ENCODE peak calls at places on chromosomes 4 and X, in six cellular contexts. G, D, R, Q, P and N are unnamed samples.
A peak's percentile ranks its signal among the peaks of the same experiment; 100 is the strongest.

GRCh38 chrX:77510007-77510406 is 62.8 kb downstream of the FGF16 start:
- DNase-seq in G (no peak), D (no peak), R (no peak), Q (peak; percentile 12), P (no peak), N (no peak)

GRCh38 chr4:55216871-55217635 is 91.7 kb upstream of the KDR start:
- DNase-seq in G (no peak), D (no peak), R (no peak), Q (no peak), P (no peak), N (no peak)

GRCh38 chr4:64829749-64830148 is 420.5 kb upstream of the TECRL start:
- DNase-seq in G (no peak), D (no peak), R (no peak), Q (no peak), P (no peak), N (no peak)

GRCh38 chrX:39431893-39432292 is 630.6 kb downstream of the MID1IP1 start:
- DNase-seq in G (no peak), D (no peak), R (no peak), Q (no peak), P (no peak), N (no peak)

GRCh38 chrX:112746812-112747630 is 67.3 kb upstream of the LHFPL1 start:
- DNase-seq in G (no peak), D (no peak), R (no peak), Q (peak; percentile 31), P (no peak), N (no peak)

GRCh38 chr4:153483432-153484418 is 17.6 kb downstream of the TMEM131L start:
- DNase-seq in G (no peak), D (no peak), R (no peak), Q (peak; percentile 47), P (no peak), N (no peak)

GRCh38 chr4:47705326-47705981 is 132.4 kb downstream of the CORIN start:
- DNase-seq in G (no peak), D (no peak), R (no peak), Q (peak; percentile 55), P (no peak), N (no peak)

GRCh38 chr4:13399257-13399656 is 84.9 kb downstream of the RAB28 start:
- DNase-seq in G (no peak), D (no peak), R (no peak), Q (peak; percentile 31), P (no peak), N (no peak)

GRCh38 chrX:103309860-103310591 is 764 bp downstream of the BEX2 start:
- DNase-seq in G (no peak), D (no peak), R (no peak), Q (no peak), P (peak; percentile 1), N (no peak)

GRCh38 chr4:150173854-150174398 is 95.7 kb downstream of the DCLK2 start:
- DNase-seq in G (no peak), D (no peak), R (no peak), Q (no peak), P (no peak), N (no peak)

GRCh38 chr4:16659694-16660093 is 238.8 kb downstream of the LDB2 start:
- DNase-seq in G (no peak), D (no peak), R (no peak), Q (no peak), P (no peak), N (no peak)
- H3K27ac ChIP-seq in G (no peak overlapping the region), D (no peak overlapping the region), R (no peak overlapping the region), Q (no peak overlapping the region), P (no peak overlapping the region), N (no peak overlapping the region)

GRCh38 chr4:179867300-179867878 is 2375.8 kb upstream of the TENM3 start:
- DNase-seq in G (peak; percentile 34), D (peak; percentile 8), R (no peak), Q (peak; percentile 57), P (no peak), N (peak; percentile 88)

GRCh38 chr4:179872751-179873150 is 2370.5 kb upstream of the TENM3 start:
- DNase-seq in G (no peak), D (no peak), R (no peak), Q (no peak), P (no peak), N (no peak)

DNA sequence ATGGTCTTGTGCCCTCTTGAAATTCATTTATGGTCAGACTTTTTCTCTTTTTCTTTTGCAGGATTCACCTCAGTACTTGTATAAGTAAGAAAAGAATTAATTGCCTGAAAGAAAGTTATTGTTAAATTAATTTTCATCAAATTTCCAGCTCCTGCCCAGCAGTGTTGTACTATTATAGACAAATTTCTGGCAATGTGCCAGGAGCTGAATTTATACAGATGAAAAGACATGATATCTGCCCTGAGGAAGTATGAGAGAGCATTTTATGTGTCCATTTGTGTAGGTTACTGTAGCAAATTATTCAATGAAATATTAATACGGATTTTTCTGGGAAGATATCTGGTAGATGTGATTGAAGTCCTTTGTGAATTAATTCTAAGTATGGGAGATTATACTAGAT is 2371.5 kb upstream of the TENM3 start:
- DNase-seq in G (no peak), D (no peak), R (no peak), Q (no peak), P (no peak), N (no peak)
- H3K4me1 ChIP-seq in G (no peaks in the 10 kb centered on the region), D (no peaks in the 10 kb centered on the region), R (no peaks in the 10 kb centered on the region), Q (no peaks in the 10 kb centered on the region), P (no peaks in the 10 kb centered on the region), N (no peaks in the 10 kb centered on the region)

DNA sequence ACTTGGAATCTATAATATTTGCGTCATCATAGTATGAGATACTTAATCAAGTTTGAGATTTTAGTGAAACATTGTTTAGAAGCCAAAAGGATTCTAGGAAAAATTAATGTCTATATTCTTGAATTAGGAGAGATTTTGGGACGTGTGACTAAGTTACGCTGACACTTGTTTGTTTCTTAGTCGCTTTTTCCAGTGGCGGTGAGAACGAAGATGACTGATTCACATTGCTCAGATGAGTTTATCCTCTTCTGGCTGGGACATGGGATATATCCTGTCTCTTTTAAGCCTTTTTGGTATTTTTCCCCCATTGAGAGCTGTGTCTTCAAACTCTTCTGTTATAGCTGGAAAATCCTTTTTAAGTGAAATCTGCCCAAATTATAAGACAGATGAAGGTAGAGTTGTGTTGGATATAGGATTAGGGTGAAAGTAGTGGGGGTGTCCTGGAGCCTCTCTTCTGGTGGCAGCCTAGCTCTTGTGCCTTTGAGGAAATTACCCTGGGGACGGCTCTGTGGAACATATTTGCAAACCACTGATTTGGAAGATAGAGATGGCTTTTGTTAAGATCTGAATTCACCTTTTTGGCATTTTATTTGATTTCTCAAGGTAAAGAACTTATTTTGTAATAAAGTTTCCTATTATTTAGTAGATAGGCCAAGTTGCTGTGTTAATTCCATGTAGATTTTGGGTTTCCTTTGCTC is 49.7 kb downstream of the HTT start:
- DNase-seq in G (no peak), D (no peak), R (no peak), Q (no peak), P (no peak), N (no peak)
- H3K27ac ChIP-seq in G (no peak overlapping the region), D (no peak overlapping the region), R (no peak overlapping the region), Q (no peak overlapping the region), P (no peak overlapping the region), N (no peak overlapping the region)

GRCh38 chrX:120144178-120144844 is 14.1 kb upstream of the RHOXF2 start:
- DNase-seq in G (no peak), D (peak; percentile 4), R (no peak), Q (no peak), P (no peak), N (no peak)
- H3K4me1 ChIP-seq in G (no peaks in the 10 kb centered on the region), D (no peaks in the 10 kb centered on the region), R (no peaks in the 10 kb centered on the region), Q (no peaks in the 10 kb centered on the region), P (peaks cover 7% of the 10 kb centered on the region), N (no peaks in the 10 kb centered on the region)

DNA sequence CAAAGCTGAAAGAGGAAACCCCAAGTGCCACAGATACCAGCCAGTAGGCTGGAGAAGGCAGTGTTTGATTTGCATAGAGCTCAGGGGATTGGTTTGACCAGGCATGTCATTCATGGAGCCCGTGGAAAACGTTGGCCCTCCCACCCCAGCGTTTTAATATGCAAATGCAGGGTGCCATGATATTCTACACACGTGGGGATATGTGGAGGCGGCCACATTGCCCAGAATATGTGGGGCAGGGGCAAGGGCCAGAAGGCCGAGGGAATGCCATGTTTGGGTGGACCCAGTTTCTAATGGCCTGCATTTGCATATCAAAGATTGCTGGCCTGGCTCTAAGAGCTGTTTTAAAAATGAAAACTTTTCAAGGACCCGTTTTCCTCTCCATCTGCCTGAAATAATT is 71.1 kb downstream of the MAP9 start:
- DNase-seq in G (no peak), D (no peak), R (no peak), Q (no peak), P (no peak), N (no peak)
- H3K27ac ChIP-seq in G (no peak overlapping the region), D (no peak overlapping the region), R (no peak overlapping the region), Q (no peak overlapping the region), P (no peak overlapping the region), N (no peak overlapping the region)

DNA sequence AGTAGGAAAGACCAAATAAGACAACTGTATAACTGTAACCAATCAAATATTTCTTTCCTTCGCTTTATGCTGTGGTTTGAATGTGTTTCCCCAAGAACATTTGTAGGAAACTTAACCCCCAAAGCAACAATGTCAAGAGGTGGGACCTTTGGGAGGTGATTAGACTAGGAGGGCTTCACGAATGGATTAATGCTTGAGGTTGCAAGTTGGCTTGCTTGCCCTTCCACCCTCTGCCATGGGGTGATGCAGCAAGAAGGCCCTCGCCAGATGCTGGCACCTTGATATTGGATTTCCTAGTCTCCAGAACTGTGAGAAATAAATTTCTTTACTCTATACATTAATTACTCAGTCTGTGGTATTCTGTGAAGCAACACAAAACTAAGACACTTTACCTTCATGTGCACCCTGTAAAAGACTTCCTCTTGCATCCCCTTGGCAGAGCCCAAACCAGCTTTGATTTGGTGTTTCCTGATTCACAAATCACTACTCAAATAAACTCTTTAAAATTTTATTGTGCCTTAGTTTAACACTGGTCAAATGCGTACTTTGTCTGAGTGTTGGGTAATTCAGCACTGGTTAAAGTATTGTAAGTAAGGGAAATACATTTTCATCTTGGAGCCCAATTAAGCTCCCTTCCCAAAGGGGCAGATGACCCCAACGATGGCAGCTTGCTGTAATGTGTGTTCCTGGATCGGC is 59.9 kb downstream of the COQ2 start:
- DNase-seq in G (no peak), D (no peak), R (no peak), Q (no peak), P (no peak), N (no peak)
- H3K4me1 ChIP-seq in G (peaks cover under 1% of the 10 kb centered on the region), D (no peaks in the 10 kb centered on the region), R (peaks cover 20% of the 10 kb centered on the region), Q (no peaks in the 10 kb centered on the region), P (peaks cover 8% of the 10 kb centered on the region), N (no peaks in the 10 kb centered on the region)

GRCh38 chr4:2964077-2964471 is 703 bp downstream of the GRK4 start:
- DNase-seq in G (no peak), D (no peak), R (no peak), Q (no peak), P (no peak), N (no peak)
- H3K27ac ChIP-seq in G (no peak overlapping the region), D (peak overlapping the region; percentile 81), R (no peak overlapping the region), Q (peak overlapping the region; percentile 59), P (peak overlapping the region; percentile 92), N (no peak overlapping the region)

DNA sequence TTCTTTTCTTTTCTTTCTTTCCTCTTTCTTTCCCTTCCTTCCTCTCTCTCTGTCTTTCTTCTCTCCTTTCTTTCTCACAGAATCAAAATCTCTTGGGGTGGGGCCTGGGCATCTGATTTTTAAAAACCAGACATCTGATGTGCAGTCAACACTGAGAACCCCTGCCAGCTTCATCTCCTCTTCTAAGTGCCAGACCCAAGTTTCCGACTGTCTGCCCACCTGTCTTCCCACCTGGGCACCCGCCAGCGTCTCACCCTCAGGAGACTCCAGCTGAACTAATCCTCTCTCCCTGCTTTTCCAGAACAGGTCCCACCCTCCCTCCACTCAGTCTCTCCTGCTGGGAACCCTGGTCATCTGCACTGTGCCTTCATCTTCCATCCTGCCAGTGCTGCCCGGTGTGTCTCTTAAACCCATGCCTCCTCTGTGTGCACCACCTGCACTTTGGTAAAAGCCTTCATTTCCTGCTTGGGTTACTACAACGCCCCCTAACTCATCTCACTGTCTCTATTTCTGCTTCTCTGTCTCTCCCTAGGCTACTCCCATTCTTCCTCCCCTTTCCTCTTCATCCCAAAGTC is 2.8 kb downstream of the SOD3 start:
- DNase-seq in G (no peak), D (no peak), R (no peak), Q (no peak), P (no peak), N (no peak)
- H3K4me1 ChIP-seq in G (peaks cover 13% of the 10 kb centered on the region), D (no peaks in the 10 kb centered on the region), R (no peaks in the 10 kb centered on the region), Q (peaks cover 11% of the 10 kb centered on the region), P (no peaks in the 10 kb centered on the region), N (peaks cover 5% of the 10 kb centered on the region)